ENCODE peak calls at places on chromosomes 3 and 15, in ten cellular contexts. E, D, Z, L, U, A, S, R, I and J are unnamed samples.

GRCh38 chr3:24086597-24087369 is 141.7 kb downstream of the NR1D2 start:
- DNase-seq in E (no peak), D (no peak), Z (no peak), L (no peak), U (no peak), A (peak), S (no peak), R (no peak), I (peak), J (no peak)

GRCh38 chr3:39471652-39472051 is 4.2 kb downstream of the MOBP start:
- DNase-seq in E (no peak), D (no peak), Z (no peak), L (no peak), U (no peak), A (no peak), S (no peak), R (no peak), I (no peak), J (no peak)

GRCh38 chr3:12467746-12468145 is 16.5 kb upstream of the TSEN2 start:
- DNase-seq in E (no peak), D (no peak), Z (no peak), L (no peak), U (no peak), A (no peak), S (no peak), R (no peak), I (no peak), J (no peak)

GRCh38 chr15:72766025-72766424 is 17.5 kb downstream of the ADPGK start:
- DNase-seq in E (no peak), D (no peak), Z (no peak), L (no peak), U (no peak), A (no peak), S (no peak), R (no peak), I (no peak), J (no peak)

GRCh38 chr15:65583701-65584100 is 27.2 kb downstream of the INTS14 start:
- DNase-seq in E (no peak), D (peak), Z (no peak), L (no peak), U (no peak), A (peak), S (peak), R (no peak), I (no peak), J (no peak)

GRCh38 chr3:69082805-69083204 is 1.9 kb upstream of the ARL6IP5 start:
- DNase-seq in E (no peak), D (peak), Z (peak), L (no peak), U (no peak), A (no peak), S (no peak), R (no peak), I (peak), J (no peak)

GRCh38 chr3:127159547-127159946 is 33.4 kb upstream of the PRR23E start:
- DNase-seq in E (no peak), D (no peak), Z (no peak), L (no peak), U (no peak), A (no peak), S (no peak), R (no peak), I (peak), J (peak)

GRCh38 chr3:36166477-36166876 is 213.8 kb upstream of the STAC start:
- DNase-seq in E (peak), D (no peak), Z (no peak), L (no peak), U (no peak), A (no peak), S (no peak), R (no peak), I (no peak), J (no peak)

GRCh38 chr15:68930268-68931022 is at the start of gene SPESP1:
- DNase-seq in E (no peak), D (peak), Z (peak), L (no peak), U (peak), A (no peak), S (peak), R (peak), I (peak), J (peak)

GRCh38 chr15:68218847-68219798 is 10.4 kb downstream of the CLN6 start:
- DNase-seq in E (no peak), D (no peak), Z (peak), L (peak), U (peak), A (no peak), S (peak), R (peak), I (no peak), J (no peak)

GRCh38 chr15:81410318-81410753 is 36.3 kb upstream of the TMC3 start:
- DNase-seq in E (peak), D (no peak), Z (no peak), L (peak), U (peak), A (peak), S (peak), R (peak), I (peak), J (peak)

GRCh38 chr15:46441294-46442062 is 806.6 kb downstream of the SQOR start:
- DNase-seq in E (no peak), D (no peak), Z (no peak), L (no peak), U (no peak), A (no peak), S (no peak), R (no peak), I (no peak), J (no peak)

GRCh38 chr3:44355634-44356033 is 17.1 kb downstream of the TCAIM start:
- DNase-seq in E (no peak), D (no peak), Z (no peak), L (peak), U (no peak), A (peak), S (no peak), R (no peak), I (peak), J (peak)

GRCh38 chr3:135991621-135992020 is 26.1 kb downstream of the PPP2R3A start:
- DNase-seq in E (no peak), D (no peak), Z (no peak), L (no peak), U (no peak), A (no peak), S (no peak), R (no peak), I (no peak), J (no peak)

GRCh38 chr3:170440346-170440745 is 21.7 kb downstream of the CLDN11 start:
- DNase-seq in E (no peak), D (no peak), Z (no peak), L (no peak), U (no peak), A (no peak), S (no peak), R (no peak), I (no peak), J (no peak)
- TF ChIP-seq EP300 in E (no peak), D (no peak), Z (no peak), L (no peak), U (no peak), A (no peak), S (no peak), R (no peak), I (no peak), J (no peak)

GRCh38 chr3:187770224-187770623 is 25.0 kb upstream of the BCL6 start:
- DNase-seq in E (no peak), D (no peak), Z (no peak), L (no peak), U (no peak), A (no peak), S (no peak), R (no peak), I (no peak), J (no peak)

GRCh38 chr3:187775549-187775948 is 30.3 kb upstream of the BCL6 start:
- DNase-seq in E (no peak), D (no peak), Z (no peak), L (no peak), U (no peak), A (no peak), S (no peak), R (no peak), I (no peak), J (no peak)

GRCh38 chr3:187773233-187773962 is 28.1 kb upstream of the BCL6 start:
- DNase-seq in E (no peak), D (no peak), Z (no peak), L (no peak), U (no peak), A (no peak), S (no peak), R (no peak), I (no peak), J (no peak)

GRCh38 chr3:187777331-187778046 is 32.2 kb upstream of the BCL6 start:
- DNase-seq in E (no peak), D (no peak), Z (no peak), L (no peak), U (no peak), A (no peak), S (no peak), R (no peak), I (peak), J (no peak)

GRCh38 chr3:187773963-187774789 is 28.9 kb upstream of the BCL6 start:
- DNase-seq in E (no peak), D (no peak), Z (no peak), L (no peak), U (no peak), A (no peak), S (no peak), R (no peak), I (peak), J (no peak)
- TF ChIP-seq EP300 in E (no peak), D (no peak), Z (no peak), L (no peak), U (no peak), A (no peak), S (no peak), R (no peak), I (no peak), J (no peak)

GRCh38 chr15:41263891-41264351 is 32.9 kb downstream of the CHP1 start:
- DNase-seq in E (no peak), D (no peak), Z (no peak), L (no peak), U (no peak), A (no peak), S (no peak), R (no peak), I (no peak), J (no peak)
- TF ChIP-seq EP300 in E (no peak), D (no peak), Z (no peak), L (no peak), U (no peak), A (no peak), S (no peak), R (no peak), I (no peak), J (no peak)

GRCh38 chr3:55654123-55654787 is 167.1 kb upstream of the WNT5A start:
- DNase-seq in E (no peak), D (no peak), Z (no peak), L (no peak), U (no peak), A (no peak), S (no peak), R (no peak), I (no peak), J (no peak)
- TF ChIP-seq EP300 in E (no peak), D (no peak), Z (no peak), L (no peak), U (no peak), A (no peak), S (no peak), R (no peak), I (no peak), J (no peak)

GRCh38 chr3:157573780-157574378 is 70.7 kb upstream of the VEPH1 start:
- DNase-seq in E (no peak), D (no peak), Z (no peak), L (no peak), U (no peak), A (no peak), S (no peak), R (no peak), I (no peak), J (no peak)

GRCh38 chr3:157574580-157574979 is 71.4 kb upstream of the VEPH1 start:
- DNase-seq in E (no peak), D (no peak), Z (no peak), L (no peak), U (no peak), A (no peak), S (no peak), R (no peak), I (no peak), J (no peak)

GRCh38 chr3:157573281-157573680 is 70.1 kb upstream of the VEPH1 start:
- DNase-seq in E (no peak), D (no peak), Z (no peak), L (no peak), U (no peak), A (no peak), S (no peak), R (no peak), I (no peak), J (no peak)

GRCh38 chr3:157572559-157573270 is 69.5 kb upstream of the VEPH1 start:
- DNase-seq in E (peak), D (peak), Z (no peak), L (peak), U (no peak), A (peak), S (peak), R (no peak), I (no peak), J (no peak)
- TF ChIP-seq EP300 in E (no peak), D (no peak), Z (no peak), L (no peak), U (no peak), A (no peak), S (no peak), R (no peak), I (no peak), J (no peak)

GRCh38 chr3:64977308-64978100 is 289.7 kb upstream of the ADAMTS9 start:
- DNase-seq in E (no peak), D (no peak), Z (no peak), L (no peak), U (no peak), A (no peak), S (no peak), R (no peak), I (no peak), J (no peak)
- TF ChIP-seq EP300 in E (no peak), D (no peak), Z (no peak), L (no peak), U (no peak), A (no peak), S (no peak), R (no peak), I (no peak), J (no peak)